ENCODE peak calls at places on chromosomes 2 and 18, in four cellular contexts. A, L, X and W are unnamed samples.

GRCh38 chr2:60353406-60353800 is 200.1 kb downstream of the BCL11A start:
- DNase-seq in X (no peak), L (no peak), A (no peak), W (no peak)

GRCh38 chr2:17223171-17223570 is 295.1 kb downstream of the RAD51AP2 start:
- DNase-seq in X (no peak), L (no peak), A (no peak), W (no peak)

GRCh38 chr2:95277246-95277906 is 3.1 kb downstream of the PROM2 start:
- DNase-seq in A (no peak), L (no peak), X (peak; percentile 74), W (no peak)

GRCh38 chr2:46051103-46051502 is 246.1 kb upstream of the EPAS1 start:
- DNase-seq in A (no peak), L (no peak), X (no peak), W (no peak)

GRCh38 chr2:144530596-144530995 is 10.7 kb upstream of the ZEB2 start:
- DNase-seq in A (no peak), X (no peak), L (no peak), W (no peak)

GRCh38 chr2:96243843-96244242 is 22.0 kb downstream of the TMEM127 start:
- DNase-seq in L (no peak), A (no peak), X (no peak), W (no peak)

GRCh38 chr18:47247833-47248609 is 3.4 kb downstream of the SKOR2 start:
- DNase-seq in A (no peak), L (no peak), X (peak; percentile 46), W (no peak)

GRCh38 chr2:74457549-74458131 is 598 bp upstream of the WBP1 start:
- DNase-seq in X (peak; percentile 83), A (no peak), L (peak; percentile 67), W (peak; percentile 67)

GRCh38 chr2:25460261-25460905 is 118.7 kb upstream of the DNMT3A start:
- DNase-seq in A (no peak), X (no peak), L (no peak), W (no peak)

GRCh38 chr18:80033181-80034067 is 810 bp upstream of the RBFA start:
- DNase-seq in X (peak; percentile 98), L (peak; percentile 14), A (peak; percentile 44), W (no peak)

GRCh38 chr2:104938226-104938941 is 84.5 kb downstream of the POU3F3 start:
- DNase-seq in X (no peak), A (no peak), L (no peak), W (no peak)

GRCh38 chr2:239913632-239914417 is 111.3 kb downstream of the NDUFA10 start:
- DNase-seq in A (no peak), L (no peak), X (peak; percentile 9), W (no peak)

GRCh38 chr2:187360286-187360685 is 87.8 kb downstream of the CALCRL start:
- DNase-seq in L (no peak), X (no peak), A (no peak), W (no peak)

GRCh38 chr2:207163815-207164747 is 1.7 kb downstream of the KLF7 start:
- DNase-seq in L (peak; percentile 67), X (no peak), A (peak; percentile 48), W (no peak)

GRCh38 chr18:68843467-68844089 is 45.7 kb downstream of the CCDC102B start:
- DNase-seq in A (peak; percentile 18), L (no peak), X (no peak), W (no peak)

GRCh38 chr2:167715932-167716331 is 531.5 kb downstream of the STK39 start:
- DNase-seq in A (no peak), X (peak; percentile 51), L (peak; percentile 8), W (no peak)

GRCh38 chr2:39234754-39235153 is 9.0 kb downstream of the CDKL4 start:
- DNase-seq in L (peak; percentile 51), X (no peak), A (peak; percentile 30), W (no peak)

GRCh38 chr2:120293991-120294329 is 41.3 kb downstream of the RALB start:
- DNase-seq in X (no peak), A (no peak), L (no peak), W (no peak)

GRCh38 chr2:149001496-149001895 is 37.0 kb upstream of the LYPD6B start:
- DNase-seq in A (no peak), X (no peak), L (no peak), W (no peak)

GRCh38 chr2:148998162-148998830 is 40.2 kb upstream of the LYPD6B start:
- DNase-seq in L (no peak), X (no peak), A (no peak), W (no peak)

GRCh38 chr2:149000168-149000938 is 38.1 kb upstream of the LYPD6B start:
- DNase-seq in X (no peak), L (no peak), A (no peak), W (no peak)

GRCh38 chr2:148998831-148999200 is 39.7 kb upstream of the LYPD6B start:
- DNase-seq in X (no peak), L (no peak), A (no peak), W (no peak)

GRCh38 chr2:148999451-148999891 is 39.0 kb upstream of the LYPD6B start:
- DNase-seq in X (peak; percentile 54), L (no peak), A (no peak), W (no peak)
- H3K4me2 ChIP-seq in X (peak overlapping the region; percentile 80), L (no peak overlapping the region), A (no peak overlapping the region), W (no peak overlapping the region)

GRCh38 chr18:74283255-74283554 is 8.6 kb downstream of the CYB5A start:
- DNase-seq in A (no peak), L (no peak), X (no peak), W (no peak)

GRCh38 chr18:74284501-74285004 is 7.2 kb downstream of the CYB5A start:
- DNase-seq in L (no peak), X (no peak), A (no peak), W (peak; percentile 38)

GRCh38 chr18:74281639-74282358 is 10.0 kb downstream of the CYB5A start:
- DNase-seq in A (no peak), L (peak; percentile 20), X (no peak), W (no peak)

GRCh38 chr18:74282359-74283254 is 9.2 kb downstream of the CYB5A start:
- DNase-seq in A (no peak), X (peak; percentile 62), L (peak; percentile 21), W (no peak)

DNA sequence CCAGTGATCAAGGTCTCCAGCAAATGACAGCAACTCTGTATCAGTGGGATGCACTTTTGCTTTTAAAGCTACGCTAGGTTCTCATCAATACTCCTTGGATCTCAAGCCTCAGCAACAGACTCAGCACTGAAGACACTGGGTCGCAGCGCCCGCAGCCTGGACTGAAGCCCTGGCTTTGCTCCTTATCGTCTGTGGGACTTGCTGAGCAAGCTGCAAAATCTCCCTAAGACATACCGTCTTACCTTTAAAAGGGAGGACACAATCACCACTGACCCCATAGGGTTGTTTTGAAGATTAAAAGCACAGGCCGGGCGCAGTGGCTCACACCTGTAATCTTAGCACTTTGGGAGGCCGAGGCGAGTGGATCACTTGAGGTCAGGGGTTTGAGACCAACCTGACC is 8.1 kb downstream of the CYB5A start:
- DNase-seq in X (no peak), A (no peak), L (no peak), W (no peak)
- H3K4ac ChIP-seq in X (no peak overlapping the region), A (no peak overlapping the region), L (no peak overlapping the region), W (no peak overlapping the region)

GRCh38 chr2:3557588-3558204 is 437 bp downstream of the RNASEH1 start:
- DNase-seq in A (no peak), X (no peak), L (no peak), W (no peak)
- H2AFZ ChIP-seq in A (peak overlapping the region; percentile 97), X (no peak overlapping the region), L (peak overlapping the region; percentile 96), W (peak overlapping the region; percentile 91)

DNA sequence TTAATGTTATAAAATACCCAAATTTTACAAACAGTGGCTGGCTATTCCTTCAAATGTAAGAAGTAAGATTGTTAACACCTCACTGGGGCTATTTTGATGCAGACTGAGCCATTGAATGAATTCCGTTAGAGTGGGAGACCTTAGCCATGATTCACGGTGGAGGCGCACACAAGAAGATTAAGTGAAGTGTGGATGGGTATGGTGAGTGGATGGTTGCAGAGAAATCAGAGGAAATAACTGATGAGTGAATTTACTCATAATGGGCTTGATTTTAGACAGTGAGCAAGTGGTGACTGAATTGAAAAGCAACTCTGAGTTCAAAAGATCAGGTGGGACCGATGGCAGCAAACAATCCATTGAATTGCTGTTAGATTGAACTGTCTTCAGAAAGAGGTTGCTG is 75.0 kb downstream of the NRP2 start:
- DNase-seq in L (no peak), A (no peak), X (no peak), W (no peak)
- H3K4me2 ChIP-seq in L (no peak overlapping the region), A (no peak overlapping the region), X (no peak overlapping the region), W (no peak overlapping the region)

DNA sequence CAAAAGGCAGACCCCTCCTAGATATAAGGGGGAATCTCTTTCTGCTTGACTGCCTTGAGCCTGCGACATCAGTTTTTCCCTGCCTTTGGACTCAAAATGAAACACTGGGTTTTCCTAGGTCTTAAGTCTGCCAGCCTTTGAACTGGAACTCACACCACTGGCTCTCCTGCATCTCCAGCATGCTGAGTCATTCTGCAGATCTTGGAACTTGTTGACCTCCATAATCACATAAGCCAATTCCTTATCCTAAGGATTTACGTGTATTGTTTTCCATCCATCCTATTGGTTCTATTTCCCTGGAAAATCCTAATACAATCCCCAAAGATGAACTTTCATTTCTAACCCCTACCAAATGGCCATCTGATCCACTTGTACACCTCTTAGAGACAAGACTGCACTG is 88.0 kb downstream of the AFF3 start:
- DNase-seq in X (no peak), L (no peak), A (no peak), W (no peak)
- H3K4ac ChIP-seq in X (no peak overlapping the region), L (no peak overlapping the region), A (peak overlapping the region; percentile 47), W (no peak overlapping the region)

GRCh38 chr2:3727397-3728045 is 24.1 kb downstream of the DCDC2C start:
- DNase-seq in X (no peak), A (no peak), L (no peak), W (peak; percentile 6)
- H2AFZ ChIP-seq in X (no peak overlapping the region), A (no peak overlapping the region), L (no peak overlapping the region), W (peak overlapping the region; percentile 85)

GRCh38 chr2:100160396-100160795 is 18.0 kb upstream of the AFF3 start:
- DNase-seq in X (no peak), A (no peak), L (no peak), W (no peak)

GRCh38 chr2:100166701-100167100 is 24.3 kb upstream of the AFF3 start:
- DNase-seq in X (no peak), A (no peak), L (no peak), W (no peak)

GRCh38 chr2:100163605-100164004 is 21.2 kb upstream of the AFF3 start:
- DNase-seq in X (no peak), L (no peak), A (no peak), W (no peak)

GRCh38 chr2:100161940-100162620 is 19.7 kb upstream of the AFF3 start:
- DNase-seq in X (no peak), L (no peak), A (no peak), W (no peak)
- H3K4me2 ChIP-seq in X (no peak overlapping the region), L (no peak overlapping the region), A (no peak overlapping the region), W (no peak overlapping the region)

DNA sequence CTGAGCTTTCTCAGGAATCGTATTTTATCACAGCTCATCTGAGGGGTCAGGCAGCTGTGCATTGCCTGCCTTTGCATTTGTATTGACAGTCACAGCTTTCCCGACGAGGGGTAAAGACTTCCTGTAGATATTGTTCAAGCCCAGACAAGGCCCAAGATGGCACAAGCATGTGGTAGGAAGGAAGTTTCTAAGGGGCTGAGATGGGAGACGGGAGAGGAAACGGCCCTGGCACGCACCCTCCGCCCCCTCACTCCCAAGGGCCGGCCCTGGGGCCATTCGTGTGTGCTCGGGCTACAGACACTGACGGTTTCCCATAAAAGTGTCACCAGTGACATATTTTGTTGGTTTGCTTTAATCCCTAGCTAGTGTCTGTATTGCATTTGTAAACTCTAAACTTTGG is 34.1 kb upstream of the PRLH start:
- DNase-seq in X (no peak), L (no peak), A (no peak), W (no peak)
- H3K4ac ChIP-seq in X (no peak overlapping the region), L (no peak overlapping the region), A (no peak overlapping the region), W (no peak overlapping the region)